ENCODE peak calls at places on chromosomes 5 and 9, in five cellular contexts. One of them, this sample, is unnamed.

GRCh38 chr9:92717201-92718085 is 47.2 kb downstream of the BICD2 start:
- DNase-seq in GM12865: peak
- DNase-seq in AG09309: no peak
- DNase-seq in endothelial cell: no peak
- DNase-seq in OCI-LY7: peak
- DNase-seq in this sample: peak

GRCh38 chr9:133619791-133620190 is 10.6 kb upstream of the FAM163B start:
- DNase-seq in GM12865: peak
- DNase-seq in AG09309: no peak
- DNase-seq in endothelial cell: no peak
- DNase-seq in OCI-LY7: peak
- DNase-seq in this sample: no peak

GRCh38 chr5:176440932-176441706 is 7.1 kb upstream of the FAF2 start:
- DNase-seq in GM12865: no peak
- DNase-seq in AG09309: no peak
- DNase-seq in endothelial cell: no peak
- DNase-seq in OCI-LY7: no peak
- DNase-seq in this sample: no peak

GRCh38 chr5:82096249-82096648 is 124.4 kb downstream of the ATG10 start:
- DNase-seq in GM12865: no peak
- DNase-seq in AG09309: no peak
- DNase-seq in endothelial cell: no peak
- DNase-seq in OCI-LY7: no peak
- DNase-seq in this sample: no peak

GRCh38 chr5:99543841-99544240 is 615.0 kb upstream of the CHD1 start:
- DNase-seq in GM12865: no peak
- DNase-seq in AG09309: no peak
- DNase-seq in endothelial cell: no peak
- DNase-seq in OCI-LY7: no peak
- DNase-seq in this sample: no peak

GRCh38 chr9:123069010-123069481 is 35.6 kb downstream of the GPR21 start:
- DNase-seq in GM12865: no peak
- DNase-seq in AG09309: peak
- DNase-seq in endothelial cell: no peak
- DNase-seq in OCI-LY7: no peak
- DNase-seq in this sample: no peak

GRCh38 chr9:126738553-126738952 is 66.3 kb upstream of the ZBTB43 start:
- DNase-seq in GM12865: no peak
- DNase-seq in AG09309: no peak
- DNase-seq in endothelial cell: no peak
- DNase-seq in OCI-LY7: no peak
- DNase-seq in this sample: no peak

GRCh38 chr9:135037521-135038250 is 49.8 kb upstream of the OLFM1 start:
- DNase-seq in GM12865: no peak
- DNase-seq in AG09309: no peak
- DNase-seq in endothelial cell: no peak
- DNase-seq in OCI-LY7: no peak
- DNase-seq in this sample: no peak

GRCh38 chr5:62812653-62813329 is 234.2 kb downstream of the LRRC70 start:
- DNase-seq in GM12865: no peak
- DNase-seq in AG09309: no peak
- DNase-seq in endothelial cell: no peak
- DNase-seq in OCI-LY7: no peak
- DNase-seq in this sample: no peak

GRCh38 chr9:136160939-136161610 is 42.4 kb upstream of the TMEM250 start:
- DNase-seq in GM12865: no peak
- DNase-seq in AG09309: no peak
- DNase-seq in endothelial cell: no peak
- DNase-seq in OCI-LY7: no peak
- DNase-seq in this sample: no peak

GRCh38 chr9:76200315-76200714 is 193.9 kb downstream of the RFK start:
- DNase-seq in GM12865: no peak
- DNase-seq in AG09309: no peak
- DNase-seq in endothelial cell: no peak
- DNase-seq in OCI-LY7: no peak
- DNase-seq in this sample: no peak

GRCh38 chr5:7869474-7870136 is 657 bp downstream of the MTRR start:
- DNase-seq in GM12865: peak
- DNase-seq in AG09309: no peak
- DNase-seq in endothelial cell: peak
- DNase-seq in OCI-LY7: peak
- DNase-seq in this sample: peak

GRCh38 chr5:637581-638450 is 25.7 kb downstream of the CEP72 start:
- DNase-seq in GM12865: no peak
- DNase-seq in AG09309: no peak
- DNase-seq in endothelial cell: no peak
- DNase-seq in OCI-LY7: no peak
- DNase-seq in this sample: no peak

GRCh38 chr5:154830219-154830595 is 20.2 kb downstream of the FAXDC2 start:
- DNase-seq in GM12865: no peak
- DNase-seq in AG09309: no peak
- DNase-seq in endothelial cell: no peak
- DNase-seq in OCI-LY7: no peak
- DNase-seq in this sample: no peak

GRCh38 chr5:10591946-10592345 is 28.1 kb downstream of the ANKRD33B start:
- DNase-seq in GM12865: no peak
- DNase-seq in AG09309: no peak
- DNase-seq in endothelial cell: no peak
- DNase-seq in OCI-LY7: no peak
- DNase-seq in this sample: no peak

GRCh38 chr9:134411451-134412297 is 85.4 kb downstream of the RXRA start:
- DNase-seq in GM12865: no peak
- DNase-seq in AG09309: no peak
- DNase-seq in endothelial cell: no peak
- DNase-seq in OCI-LY7: no peak
- DNase-seq in this sample: no peak

GRCh38 chr5:96733771-96734498 is 71.8 kb downstream of the CAST start:
- DNase-seq in GM12865: no peak
- DNase-seq in AG09309: no peak
- DNase-seq in endothelial cell: no peak
- DNase-seq in OCI-LY7: no peak
- DNase-seq in this sample: no peak

GRCh38 chr9:75109210-75109839 is 21.0 kb downstream of the OSTF1 start:
- DNase-seq in GM12865: no peak
- DNase-seq in AG09309: no peak
- DNase-seq in endothelial cell: no peak
- DNase-seq in OCI-LY7: no peak
- DNase-seq in this sample: no peak

GRCh38 chr5:139600336-139600949 is 39.3 kb downstream of the UBE2D2 start:
- DNase-seq in GM12865: no peak
- DNase-seq in AG09309: no peak
- DNase-seq in endothelial cell: no peak
- DNase-seq in OCI-LY7: no peak
- DNase-seq in this sample: no peak

GRCh38 chr5:150458819-150459557 is 9.4 kb upstream of the RPS14 start:
- DNase-seq in GM12865: peak
- DNase-seq in AG09309: no peak
- DNase-seq in endothelial cell: peak
- DNase-seq in OCI-LY7: peak
- DNase-seq in this sample: peak

GRCh38 chr5:851553-851952 is 767 bp upstream of the ZDHHC11 start:
- DNase-seq in GM12865: no peak
- DNase-seq in AG09309: no peak
- DNase-seq in endothelial cell: no peak
- DNase-seq in OCI-LY7: no peak
- DNase-seq in this sample: no peak

GRCh38 chr5:135147294-135148090 is 113.5 kb upstream of the PITX1 start:
- DNase-seq in GM12865: no peak
- DNase-seq in AG09309: no peak
- DNase-seq in endothelial cell: no peak
- DNase-seq in OCI-LY7: no peak
- DNase-seq in this sample: no peak

GRCh38 chr9:121838757-121839669 is 187.6 kb downstream of the DAB2IP start:
- DNase-seq in GM12865: no peak
- DNase-seq in AG09309: no peak
- DNase-seq in endothelial cell: no peak
- DNase-seq in OCI-LY7: peak
- DNase-seq in this sample: no peak
- TF ChIP-seq CTCF in GM12865: no peak
- TF ChIP-seq CTCF in AG09309: peak
- TF ChIP-seq CTCF in endothelial cell: no peak
- TF ChIP-seq CTCF in OCI-LY7: peak
- TF ChIP-seq CTCF in this sample: no peak

DNA sequence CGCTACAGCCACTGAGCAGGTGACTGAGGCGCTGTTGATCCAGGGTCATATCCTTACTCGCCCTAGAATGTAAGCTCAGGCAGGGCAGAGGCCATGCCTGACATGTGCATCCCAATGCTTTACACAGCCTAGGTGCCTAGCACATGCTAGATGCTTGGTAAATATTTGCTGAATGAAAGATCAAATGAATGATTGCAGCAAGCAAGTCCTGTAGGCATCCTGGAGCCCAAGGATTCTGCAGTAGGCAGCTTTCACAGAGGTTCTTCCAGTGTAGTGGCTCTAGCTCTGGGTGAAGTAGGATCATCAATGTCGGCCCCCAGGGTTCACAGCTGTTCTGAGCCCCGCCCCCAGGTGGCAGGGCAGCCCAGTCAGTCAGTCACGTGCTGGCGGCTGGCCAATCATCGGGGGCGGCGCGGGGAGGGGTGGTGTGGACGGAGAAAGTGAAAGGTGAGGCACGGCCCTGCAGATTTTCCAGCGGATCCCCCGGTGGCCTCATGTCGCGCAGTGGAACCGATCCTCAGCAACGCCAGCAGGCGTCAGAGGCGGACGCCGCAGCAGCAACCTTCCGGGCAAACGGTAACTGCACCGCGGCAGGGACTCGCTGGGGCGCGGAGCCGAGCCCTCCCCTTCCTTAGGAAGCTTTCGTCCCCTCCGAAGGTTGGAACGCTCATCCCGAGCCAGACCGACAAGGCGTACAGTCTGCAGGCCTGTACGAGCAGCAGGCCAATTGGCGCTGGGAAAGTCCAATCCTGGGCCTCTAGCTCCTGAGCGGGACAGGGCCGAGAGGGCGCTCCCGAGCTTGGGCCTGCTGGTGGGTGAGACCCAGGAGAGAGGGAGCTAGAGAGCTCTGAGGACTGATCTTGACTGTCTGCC is at the start of gene GALT:
- DNase-seq in GM12865: peak
- DNase-seq in AG09309: peak
- DNase-seq in endothelial cell: peak
- DNase-seq in OCI-LY7: peak
- DNase-seq in this sample: peak
- TF ChIP-seq CTCF in GM12865: peak
- TF ChIP-seq CTCF in AG09309: peak
- TF ChIP-seq CTCF in endothelial cell: peak
- TF ChIP-seq CTCF in OCI-LY7: peak
- TF ChIP-seq CTCF in this sample: peak

GRCh38 chr9:127973169-127974001 is 7.4 kb downstream of the EEIG1 start:
- DNase-seq in GM12865: no peak
- DNase-seq in AG09309: no peak
- DNase-seq in endothelial cell: no peak
- DNase-seq in OCI-LY7: no peak
- DNase-seq in this sample: no peak
- TF ChIP-seq CTCF in GM12865: no peak
- TF ChIP-seq CTCF in AG09309: no peak
- TF ChIP-seq CTCF in endothelial cell: no peak
- TF ChIP-seq CTCF in OCI-LY7: no peak
- TF ChIP-seq CTCF in this sample: no peak

GRCh38 chr9:131809941-131810344 is 70.1 kb upstream of the RAPGEF1 start:
- DNase-seq in GM12865: no peak
- DNase-seq in AG09309: peak
- DNase-seq in endothelial cell: no peak
- DNase-seq in OCI-LY7: no peak
- DNase-seq in this sample: no peak

GRCh38 chr9:131812116-131812790 is 72.4 kb upstream of the RAPGEF1 start:
- DNase-seq in GM12865: no peak
- DNase-seq in AG09309: no peak
- DNase-seq in endothelial cell: no peak
- DNase-seq in OCI-LY7: no peak
- DNase-seq in this sample: no peak

GRCh38 chr9:131813116-131813515 is 73.2 kb upstream of the RAPGEF1 start:
- DNase-seq in GM12865: no peak
- DNase-seq in AG09309: no peak
- DNase-seq in endothelial cell: no peak
- DNase-seq in OCI-LY7: no peak
- DNase-seq in this sample: no peak

GRCh38 chr9:131811405-131811804 is 71.5 kb upstream of the RAPGEF1 start:
- DNase-seq in GM12865: no peak
- DNase-seq in AG09309: no peak
- DNase-seq in endothelial cell: no peak
- DNase-seq in OCI-LY7: no peak
- DNase-seq in this sample: no peak

GRCh38 chr9:131810351-131811170 is 70.7 kb upstream of the RAPGEF1 start:
- DNase-seq in GM12865: no peak
- DNase-seq in AG09309: no peak
- DNase-seq in endothelial cell: no peak
- DNase-seq in OCI-LY7: peak
- DNase-seq in this sample: no peak
- TF ChIP-seq CTCF in GM12865: peak
- TF ChIP-seq CTCF in AG09309: no peak
- TF ChIP-seq CTCF in endothelial cell: no peak
- TF ChIP-seq CTCF in OCI-LY7: peak
- TF ChIP-seq CTCF in this sample: no peak

This sample was measured in GM20000.